ENCODE peak calls at places on chromosomes 12 and 14, in seven cellular contexts. One of them, this sample, is unnamed.

GRCh38 chr12:90896164-90896563 is 58.8 kb downstream of the CCER1 start:
- DNase-seq in NCI-H1092: no peak
- DNase-seq in cardiac muscle cell: peak
- DNase-seq in NCI-H1105: no peak
- DNase-seq in EL: peak
- DNase-seq in activated CD4-positive, alpha-beta T cell treated with anti-CD3 and anti-CD28 coated beads for 36 hours: no peak
- DNase-seq in effector memory CD4-positive, alpha-beta T cell: no peak
- DNase-seq in this sample: no peak

GRCh38 chr14:72706485-72706884 is 187.4 kb downstream of the DPF3 start:
- DNase-seq in cardiac muscle cell: no peak
- DNase-seq in NCI-H1092: no peak
- DNase-seq in NCI-H1105: no peak
- DNase-seq in activated CD4-positive, alpha-beta T cell treated with anti-CD3 and anti-CD28 coated beads for 36 hours: peak
- DNase-seq in EL: no peak
- DNase-seq in effector memory CD4-positive, alpha-beta T cell: no peak
- DNase-seq in this sample: no peak

GRCh38 chr14:34843011-34843554 is 32.1 kb downstream of the BAZ1A start:
- DNase-seq in NCI-H1092: no peak
- DNase-seq in activated CD4-positive, alpha-beta T cell treated with anti-CD3 and anti-CD28 coated beads for 36 hours: peak
- DNase-seq in EL: peak
- DNase-seq in cardiac muscle cell: peak
- DNase-seq in effector memory CD4-positive, alpha-beta T cell: no peak
- DNase-seq in NCI-H1105: no peak
- DNase-seq in this sample: no peak

GRCh38 chr12:30725739-30726138 is 29.0 kb downstream of the CAPRIN2 start:
- DNase-seq in NCI-H1092: no peak
- DNase-seq in effector memory CD4-positive, alpha-beta T cell: no peak
- DNase-seq in activated CD4-positive, alpha-beta T cell treated with anti-CD3 and anti-CD28 coated beads for 36 hours: no peak
- DNase-seq in cardiac muscle cell: peak
- DNase-seq in EL: peak
- DNase-seq in NCI-H1105: no peak
- DNase-seq in this sample: no peak

GRCh38 chr12:93378373-93379310 is 917 bp downstream of the NUDT4 start:
- DNase-seq in effector memory CD4-positive, alpha-beta T cell: peak
- DNase-seq in NCI-H1105: peak
- DNase-seq in activated CD4-positive, alpha-beta T cell treated with anti-CD3 and anti-CD28 coated beads for 36 hours: peak
- DNase-seq in cardiac muscle cell: peak
- DNase-seq in NCI-H1092: peak
- DNase-seq in EL: peak
- DNase-seq in this sample: peak

GRCh38 chr14:30114051-30114450 is 186.4 kb upstream of the PRKD1 start:
- DNase-seq in activated CD4-positive, alpha-beta T cell treated with anti-CD3 and anti-CD28 coated beads for 36 hours: no peak
- DNase-seq in EL: no peak
- DNase-seq in NCI-H1092: no peak
- DNase-seq in NCI-H1105: no peak
- DNase-seq in effector memory CD4-positive, alpha-beta T cell: no peak
- DNase-seq in cardiac muscle cell: peak
- DNase-seq in this sample: no peak

GRCh38 chr12:123075591-123076171 is 75.2 kb downstream of the PITPNM2 start:
- DNase-seq in cardiac muscle cell: no peak
- DNase-seq in NCI-H1092: no peak
- DNase-seq in NCI-H1105: no peak
- DNase-seq in activated CD4-positive, alpha-beta T cell treated with anti-CD3 and anti-CD28 coated beads for 36 hours: peak
- DNase-seq in EL: peak
- DNase-seq in effector memory CD4-positive, alpha-beta T cell: peak
- DNase-seq in this sample: peak

GRCh38 chr12:32091696-32092095 is 15.0 kb upstream of the BICD1 start:
- DNase-seq in EL: no peak
- DNase-seq in NCI-H1092: no peak
- DNase-seq in cardiac muscle cell: no peak
- DNase-seq in effector memory CD4-positive, alpha-beta T cell: no peak
- DNase-seq in NCI-H1105: no peak
- DNase-seq in activated CD4-positive, alpha-beta T cell treated with anti-CD3 and anti-CD28 coated beads for 36 hours: no peak
- DNase-seq in this sample: no peak

GRCh38 chr12:8108808-8109398 is 14.5 kb upstream of the CLEC4A start:
- DNase-seq in NCI-H1092: peak
- DNase-seq in activated CD4-positive, alpha-beta T cell treated with anti-CD3 and anti-CD28 coated beads for 36 hours: peak
- DNase-seq in effector memory CD4-positive, alpha-beta T cell: peak
- DNase-seq in NCI-H1105: peak
- DNase-seq in EL: peak
- DNase-seq in cardiac muscle cell: peak
- DNase-seq in this sample: peak

This sample was measured in T-helper 9 cell.